ENCODE peak calls at places on chromosomes 16 and 17, in ten cellular contexts. S, O, U, F, X, M, K, A, W and B are unnamed samples.

GRCh38 chr17:4175921-4176802 is 33.2 kb downstream of the CYB5D2 start:
- DNase-seq in S (peak), O (no peak), U (no peak), F (no peak), X (no peak), M (no peak), K (peak), A (no peak), W (peak), B (no peak)

GRCh38 chr17:7067198-7067597 is 12.9 kb downstream of the CLEC10A start:
- DNase-seq in S (no peak), O (no peak), U (no peak), F (no peak), X (no peak), M (no peak), K (no peak), A (no peak), W (no peak), B (no peak)

GRCh38 chr16:30063893-30064745 is 1.4 kb upstream of the ALDOA start:
- DNase-seq in S (peak), O (peak), U (peak), F (peak), X (no peak), M (no peak), K (peak), A (peak), W (peak), B (no peak)

GRCh38 chr17:36869856-36870617 is 67.2 kb upstream of the LHX1 start:
- DNase-seq in S (no peak), O (peak), U (peak), F (no peak), X (peak), M (peak), K (peak), A (no peak), W (no peak), B (no peak)

GRCh38 chr16:12458591-12459400 is 344.9 kb downstream of the CPPED1 start:
- DNase-seq in S (peak), O (peak), U (no peak), F (peak), X (no peak), M (no peak), K (no peak), A (no peak), W (peak), B (no peak)

GRCh38 chr17:27236710-27237315 is 57.1 kb upstream of the WSB1 start:
- DNase-seq in S (peak), O (no peak), U (peak), F (peak), X (peak), M (peak), K (peak), A (peak), W (no peak), B (no peak)

GRCh38 chr16:7835032-7835431 is 502.4 kb downstream of the RBFOX1 start:
- DNase-seq in S (no peak), O (no peak), U (no peak), F (no peak), X (no peak), M (no peak), K (no peak), A (no peak), W (no peak), B (no peak)

GRCh38 chr16:77299395-77299794 is 100.2 kb downstream of the SYCE1L start:
- DNase-seq in S (no peak), O (no peak), U (no peak), F (peak), X (no peak), M (no peak), K (no peak), A (no peak), W (no peak), B (no peak)

GRCh38 chr17:27343294-27343693 is 49.4 kb downstream of the WSB1 start:
- DNase-seq in S (no peak), O (no peak), U (no peak), F (no peak), X (no peak), M (no peak), K (no peak), A (no peak), W (no peak), B (no peak)

GRCh38 chr16:77570574-77570973 is 135.7 kb upstream of the ADAMTS18 start:
- DNase-seq in S (no peak), O (no peak), U (no peak), F (no peak), X (no peak), M (no peak), K (no peak), A (no peak), W (no peak), B (no peak)

GRCh38 chr17:49694847-49695697 is 12.7 kb downstream of the SLC35B1 start:
- DNase-seq in S (peak), O (no peak), U (peak), F (peak), X (peak), M (peak), K (no peak), A (peak), W (no peak), B (no peak)

GRCh38 chr17:78538033-78538776 is 39.0 kb downstream of the DNAH17 start:
- DNase-seq in S (no peak), O (no peak), U (no peak), F (no peak), X (no peak), M (peak), K (no peak), A (no peak), W (peak), B (peak)

GRCh38 chr16:30637952-30638351 is 12.8 kb upstream of the PRR14 start:
- DNase-seq in S (no peak), O (no peak), U (peak), F (peak), X (peak), M (peak), K (peak), A (no peak), W (no peak), B (no peak)

GRCh38 chr16:12570046-12570618 is 233.6 kb downstream of the CPPED1 start:
- DNase-seq in S (no peak), O (no peak), U (no peak), F (no peak), X (no peak), M (no peak), K (no peak), A (no peak), W (no peak), B (no peak)

GRCh38 chr17:69609495-69610315 is 195.2 kb downstream of the MAP2K6 start:
- DNase-seq in S (no peak), O (no peak), U (peak), F (no peak), X (peak), M (peak), K (peak), A (no peak), W (no peak), B (no peak)

GRCh38 chr17:41278176-41278955 is 2.9 kb downstream of the KRTAP9-7 start:
- DNase-seq in S (no peak), O (no peak), U (no peak), F (no peak), X (no peak), M (no peak), K (no peak), A (no peak), W (no peak), B (no peak)

GRCh38 chr17:46773676-46774075 is 44.8 kb downstream of the WNT3 start:
- DNase-seq in S (no peak), O (no peak), U (no peak), F (no peak), X (no peak), M (no peak), K (no peak), A (no peak), W (no peak), B (no peak)

GRCh38 chr16:17026600-17027242 is 444.0 kb downstream of the XYLT1 start:
- DNase-seq in S (no peak), O (no peak), U (no peak), F (no peak), X (no peak), M (no peak), K (no peak), A (no peak), W (no peak), B (no peak)

GRCh38 chr16:60788631-60789030 is 1247.6 kb downstream of the CDH8 start:
- DNase-seq in S (no peak), O (no peak), U (peak), F (no peak), X (no peak), M (no peak), K (no peak), A (no peak), W (no peak), B (no peak)

GRCh38 chr16:15948532-15949209 is 745 bp upstream of the ABCC1 start:
- DNase-seq in S (no peak), O (no peak), U (no peak), F (peak), X (no peak), M (no peak), K (no peak), A (no peak), W (no peak), B (no peak)

GRCh38 chr17:81008140-81008539 is 16.5 kb downstream of the CHMP6 start:
- DNase-seq in S (no peak), O (no peak), U (no peak), F (no peak), X (no peak), M (no peak), K (no peak), A (no peak), W (peak), B (no peak)

GRCh38 chr17:42276609-42277341 is 584 bp upstream of the STAT5B start:
- DNase-seq in S (peak), O (no peak), U (peak), F (no peak), X (peak), M (peak), K (peak), A (peak), W (peak), B (no peak)

GRCh38 chr16:17303101-17303500 is 167.7 kb downstream of the XYLT1 start:
- DNase-seq in S (no peak), O (peak), U (no peak), F (peak), X (no peak), M (no peak), K (no peak), A (no peak), W (no peak), B (no peak)

GRCh38 chr16:85569615-85570212 is 43.4 kb upstream of the GSE1 start:
- DNase-seq in S (no peak), O (no peak), U (peak), F (peak), X (peak), M (peak), K (peak), A (no peak), W (no peak), B (no peak)

GRCh38 chr17:17554266-17554665 is 37.2 kb downstream of the PEMT start:
- DNase-seq in S (no peak), O (no peak), U (no peak), F (no peak), X (no peak), M (no peak), K (no peak), A (no peak), W (peak), B (no peak)

GRCh38 chr17:74924250-74924948 is at the start of gene OTOP2:
- DNase-seq in S (no peak), O (peak), U (peak), F (no peak), X (no peak), M (no peak), K (no peak), A (no peak), W (no peak), B (peak)

GRCh38 chr16:11460820-11461594 is 115.7 kb downstream of the RMI2 start:
- DNase-seq in S (no peak), O (no peak), U (no peak), F (no peak), X (no peak), M (no peak), K (no peak), A (no peak), W (no peak), B (no peak)

GRCh38 chr17:77253611-77254051 is 112.9 kb downstream of the SEC14L1 start:
- DNase-seq in S (no peak), O (no peak), U (peak), F (peak), X (no peak), M (peak), K (peak), A (no peak), W (no peak), B (no peak)

GRCh38 chr17:80221401-80221800 is 1.2 kb downstream of the SLC26A11 start:
- DNase-seq in S (no peak), O (no peak), U (no peak), F (no peak), X (no peak), M (no peak), K (no peak), A (no peak), W (peak), B (no peak)

GRCh38 chr17:77974396-77974795 is 15.9 kb downstream of the TNRC6C start:
- DNase-seq in S (no peak), O (no peak), U (no peak), F (no peak), X (no peak), M (no peak), K (no peak), A (no peak), W (no peak), B (no peak)

GRCh38 chr17:81337449-81337848 is 42.3 kb upstream of the SLC38A10 start:
- DNase-seq in S (no peak), O (no peak), U (peak), F (no peak), X (no peak), M (no peak), K (no peak), A (no peak), W (peak), B (peak)

DNA sequence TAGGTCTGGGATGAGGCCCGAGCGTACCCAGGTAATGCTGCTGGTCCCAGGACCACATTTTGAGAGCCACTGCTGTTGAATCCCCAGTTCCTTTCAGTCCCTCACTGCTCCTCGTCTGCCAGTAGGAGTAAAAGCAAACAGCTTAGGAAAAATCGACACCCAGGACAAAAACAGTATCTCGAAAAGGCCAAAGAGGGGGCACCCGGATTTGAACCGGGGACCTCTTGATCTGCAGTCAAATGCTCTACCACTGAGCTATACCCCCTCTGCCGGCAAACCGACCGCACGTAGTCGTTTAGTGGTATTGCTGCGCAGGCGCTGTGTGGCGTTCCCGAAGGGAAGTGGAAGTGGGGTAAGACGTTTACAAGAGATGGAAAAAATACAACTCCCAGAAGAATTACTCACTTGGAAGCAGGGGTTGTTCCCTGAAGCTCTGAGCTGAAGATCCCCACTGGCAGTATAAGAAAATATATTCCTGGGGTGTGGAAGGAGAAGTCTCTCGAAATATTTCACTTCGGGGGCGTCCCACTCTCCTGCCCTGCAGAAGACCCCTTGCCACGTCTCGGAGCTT is 2.2 kb upstream of the PLXDC1 start:
- DNase-seq in S (peak), O (peak), U (peak), F (peak), X (peak), M (peak), K (peak), A (peak), W (peak), B (no peak)
- TF ChIP-seq CTCF in S (no peak), O (no peak), U (no peak), F (no peak), X (peak), M (peak), K (peak), A (peak), W (no peak), B (no peak)

DNA sequence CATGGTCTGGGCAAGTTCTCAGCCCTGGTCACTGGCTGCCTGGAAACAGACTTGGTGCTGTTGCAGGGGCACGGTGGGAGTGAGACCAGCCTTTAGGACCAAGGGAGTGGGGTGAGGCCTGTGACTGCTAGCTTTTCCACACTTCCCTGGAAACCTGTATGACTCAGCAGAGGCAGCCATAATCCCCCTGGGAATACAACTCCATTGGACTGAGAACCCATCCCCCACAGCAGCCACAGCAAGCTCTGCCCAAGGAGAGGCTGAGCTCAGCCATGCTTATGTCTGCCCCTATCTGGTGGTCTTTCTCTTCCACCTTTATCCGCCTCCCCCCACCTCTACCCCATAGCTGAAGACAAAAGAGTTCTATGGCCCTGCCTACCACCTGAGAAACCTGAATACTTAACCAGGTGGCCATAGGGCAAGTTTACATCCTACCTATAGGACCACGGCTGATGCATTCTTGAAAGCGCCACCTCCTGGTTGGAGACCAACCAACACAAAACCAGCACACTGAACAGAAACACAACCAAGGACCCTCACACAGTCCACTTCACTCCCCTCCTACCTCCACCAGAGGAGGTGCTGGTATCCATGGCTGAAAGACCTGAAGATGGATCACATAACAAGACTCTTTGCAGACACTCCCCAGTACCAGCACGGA is 816.2 kb upstream of the SOX9 start:
- DNase-seq in S (no peak), O (no peak), U (peak), F (no peak), X (no peak), M (no peak), K (no peak), A (no peak), W (no peak), B (no peak)
- TF ChIP-seq CTCF in S (no peak), O (no peak), U (peak), F (peak), X (no peak), M (no peak), K (no peak), A (no peak), W (no peak), B (no peak)

GRCh38 chr16:56388209-56388608 is 37.1 kb downstream of the AMFR start:
- DNase-seq in S (no peak), O (no peak), U (no peak), F (no peak), X (peak), M (no peak), K (peak), A (no peak), W (no peak), B (no peak)
- TF ChIP-seq CTCF in S (no peak), O (no peak), U (no peak), F (no peak), X (no peak), M (no peak), K (no peak), A (no peak), W (no peak), B (no peak)

GRCh38 chr16:57723170-57723569 is 12.4 kb upstream of the KATNB1 start:
- DNase-seq in S (no peak), O (no peak), U (peak), F (no peak), X (no peak), M (peak), K (no peak), A (no peak), W (no peak), B (no peak)

GRCh38 chr16:57724541-57724940 is 11.0 kb upstream of the KATNB1 start:
- DNase-seq in S (no peak), O (no peak), U (no peak), F (no peak), X (no peak), M (no peak), K (no peak), A (no peak), W (no peak), B (no peak)

GRCh38 chr16:57726433-57726947 is 9.1 kb upstream of the KATNB1 start:
- DNase-seq in S (no peak), O (no peak), U (no peak), F (no peak), X (no peak), M (no peak), K (no peak), A (no peak), W (no peak), B (no peak)

GRCh38 chr16:57725976-57726375 is 9.6 kb upstream of the KATNB1 start:
- DNase-seq in S (no peak), O (no peak), U (no peak), F (no peak), X (no peak), M (no peak), K (no peak), A (no peak), W (no peak), B (no peak)

GRCh38 chr16:57725077-57725953 is 10.3 kb upstream of the KATNB1 start:
- DNase-seq in S (no peak), O (no peak), U (no peak), F (no peak), X (no peak), M (no peak), K (no peak), A (no peak), W (no peak), B (no peak)
- TF ChIP-seq CTCF in S (no peak), O (no peak), U (no peak), F (no peak), X (no peak), M (no peak), K (no peak), A (no peak), W (no peak), B (no peak)

GRCh38 chr16:66658143-66658859 is 38.2 kb downstream of the CMTM4 start:
- DNase-seq in S (no peak), O (no peak), U (peak), F (no peak), X (no peak), M (no peak), K (no peak), A (no peak), W (no peak), B (no peak)
- TF ChIP-seq CTCF in S (no peak), O (no peak), U (peak), F (peak), X (no peak), M (no peak), K (no peak), A (no peak), W (no peak), B (no peak)

GRCh38 chr16:81994485-81994884 is 16.8 kb downstream of the SDR42E1 start:
- DNase-seq in S (no peak), O (no peak), U (peak), F (peak), X (no peak), M (no peak), K (no peak), A (no peak), W (no peak), B (no peak)
- TF ChIP-seq CTCF in S (no peak), O (peak), U (peak), F (peak), X (peak), M (no peak), K (no peak), A (no peak), W (no peak), B (peak)

GRCh38 chr17:35117984-35118383 is 1.7 kb downstream of the RAD51D start:
- DNase-seq in S (no peak), O (no peak), U (no peak), F (peak), X (peak), M (peak), K (peak), A (no peak), W (no peak), B (no peak)
- TF ChIP-seq CTCF in S (no peak), O (peak), U (no peak), F (peak), X (peak), M (peak), K (peak), A (no peak), W (no peak), B (peak)

DNA sequence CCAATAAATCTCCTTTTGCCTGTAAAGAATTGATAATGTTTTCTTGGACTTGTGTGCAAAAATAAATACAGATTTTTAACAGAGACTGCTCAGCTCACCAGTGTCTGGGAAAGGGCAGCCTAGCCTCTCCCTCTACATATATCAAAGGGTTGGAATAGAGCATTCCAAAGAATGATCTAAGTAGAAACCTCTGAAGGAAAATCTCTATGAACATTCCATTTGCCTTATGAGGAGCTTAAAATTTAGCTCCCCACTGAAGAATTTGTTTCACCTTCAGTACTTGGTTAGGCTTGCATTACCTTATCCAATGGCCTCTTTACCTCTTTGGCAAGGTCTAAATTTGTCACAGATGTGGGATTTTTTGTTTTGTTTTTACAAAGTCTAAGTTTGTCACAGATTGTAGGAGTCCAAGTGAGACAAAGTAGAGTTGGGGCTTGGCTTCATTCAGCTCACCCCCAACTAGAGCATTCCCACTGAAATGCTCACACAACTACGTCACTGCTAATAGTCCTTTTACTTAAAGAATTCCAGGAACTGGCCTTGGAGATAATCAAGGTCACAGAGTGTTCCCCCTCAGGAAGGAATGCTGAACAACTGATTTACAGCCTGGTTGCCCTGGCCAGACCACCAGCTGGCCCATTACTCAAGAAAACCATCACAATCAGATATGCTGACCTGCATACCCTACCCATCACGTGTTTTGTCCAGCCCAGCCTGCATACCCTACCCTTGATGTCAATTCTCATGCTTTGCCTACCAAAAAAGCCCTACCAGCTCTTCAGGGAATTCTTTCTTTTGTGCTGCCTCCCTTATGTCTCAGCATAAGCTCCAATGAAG is 26.6 kb upstream of the PPM1D start:
- DNase-seq in S (no peak), O (no peak), U (peak), F (no peak), X (peak), M (peak), K (peak), A (no peak), W (no peak), B (no peak)
- TF ChIP-seq CTCF in S (no peak), O (no peak), U (no peak), F (no peak), X (peak), M (peak), K (peak), A (no peak), W (no peak), B (no peak)